ENCODE peak calls at places on chromosomes 2 and 18, in six cellular contexts. H is GM04503; D is activated CD8-positive, alpha-beta memory T cell treated with anti-CD3 and anti-CD28 coated beads, Interleukin-2, amount 50 U/mL, for 48 hours; R is endothelial cell; V is ACHN; G is sciatic nerve. W is an unnamed sample.

GRCh38 chr2:216786676-216787075 is 73.2 kb downstream of the TNP1 start:
- DNase-seq in G (no peak), V (no peak), R (no peak), D (no peak), H (no peak), W (no peak)

GRCh38 chr2:1975060-1975459 is 230.7 kb upstream of the PXDN start:
- DNase-seq in G (no peak), H (no peak), V (no peak), R (no peak), D (no peak), W (no peak)

GRCh38 chr2:201363857-201364560 is 6.9 kb upstream of the FLACC1 start:
- DNase-seq in R (peak; percentile 22), D (no peak), G (no peak), H (peak; percentile 15), V (peak; percentile 60), W (peak; percentile 51)

GRCh38 chr2:696463-696862 is 19.3 kb upstream of the TMEM18 start:
- DNase-seq in R (no peak), G (no peak), H (no peak), V (no peak), D (no peak), W (no peak)

GRCh38 chr2:937530-937929 is 13.1 kb upstream of the SNTG2 start:
- DNase-seq in D (no peak), H (no peak), V (no peak), R (no peak), G (no peak), W (no peak)

GRCh38 chr2:171595896-171596295 is 73.6 kb downstream of the CYBRD1 start:
- DNase-seq in R (no peak), H (peak; percentile 83), V (peak; percentile 63), D (no peak), G (no peak), W (peak; percentile 91)

GRCh38 chr2:99867690-99868089 is 274.7 kb downstream of the AFF3 start:
- DNase-seq in V (no peak), D (no peak), R (no peak), G (no peak), H (no peak), W (peak; percentile 93)

GRCh38 chr18:34702814-34703213 is 7.3 kb upstream of the DTNA start:
- DNase-seq in H (no peak), R (no peak), V (no peak), D (no peak), G (no peak), W (no peak)

GRCh38 chr2:40740419-40740818 is 288.5 kb upstream of the SLC8A1 start:
- DNase-seq in R (no peak), D (no peak), H (no peak), G (no peak), V (no peak), W (no peak)

GRCh38 chr2:200090683-200091082 is 135.3 kb downstream of the MAIP1 start:
- DNase-seq in G (no peak), H (no peak), R (no peak), V (no peak), D (no peak), W (no peak)

GRCh38 chr2:2149379-2149778 is 181.7 kb downstream of the MYT1L start:
- DNase-seq in R (no peak), G (no peak), D (no peak), V (no peak), H (no peak), W (no peak)

GRCh38 chr2:97688062-97688827 is 18.7 kb downstream of the C2orf92 start:
- DNase-seq in V (no peak), R (no peak), D (no peak), H (no peak), G (no peak), W (peak; percentile 66)

GRCh38 chr2:36193680-36194079 is 161.9 kb upstream of the CRIM1 start:
- DNase-seq in V (no peak), G (no peak), D (no peak), H (no peak), R (no peak), W (no peak)

GRCh38 chr18:23972416-23972815 is 42.1 kb upstream of the TTC39C start:
- DNase-seq in H (no peak), V (no peak), R (no peak), D (no peak), G (no peak), W (no peak)

GRCh38 chr2:188984680-188985079 is 10.5 kb downstream of the COL3A1 start:
- DNase-seq in H (peak; percentile 67), R (no peak), G (no peak), V (no peak), D (no peak), W (peak; percentile 85)

W was measured in A172.